ENCODE peak calls at places on chromosomes 3 and 15, in eight cellular contexts. G is keratinocyte, Y is left cardiac atrium, N is bronchial epithelial cell, I is MCF 10A, K is T-helper 2 cell, E is SK-N-DZ, D is EL. C is an unnamed sample.

GRCh38 chr3:45597166-45597565 is 2.6 kb downstream of the LIMD1 start:
- DNase-seq in E (no peak), N (no peak), D (peak), K (no peak), Y (peak), I (no peak), G (no peak), C (no peak)

GRCh38 chr15:76060098-76060989 is 559 bp downstream of the TMEM266 start:
- DNase-seq in N (no peak), D (no peak), E (no peak), Y (no peak), I (no peak), K (no peak), G (no peak), C (no peak)

GRCh38 chr3:134754768-134755559 is 40.1 kb upstream of the EPHB1 start:
- DNase-seq in Y (peak), G (no peak), E (peak), N (peak), D (peak), I (peak), K (no peak), C (peak)

GRCh38 chr3:136753112-136753939 is 1.1 kb upstream of the STAG1 start:
- DNase-seq in Y (no peak), D (peak), G (no peak), N (no peak), I (peak), E (no peak), K (no peak), C (peak)

GRCh38 chr3:62355703-62356102 is 17.6 kb downstream of the FEZF2 start:
- DNase-seq in G (no peak), I (no peak), D (no peak), K (no peak), Y (no peak), N (no peak), E (no peak), C (no peak)

GRCh38 chr3:30893678-30894325 is 659 bp downstream of the GADL1 start:
- DNase-seq in G (no peak), K (no peak), D (no peak), I (no peak), Y (no peak), N (no peak), E (no peak), C (peak)

GRCh38 chr3:175226444-175226843 is 367.3 kb downstream of the NAALADL2 start:
- DNase-seq in G (no peak), E (no peak), D (no peak), Y (no peak), I (no peak), N (no peak), K (no peak), C (no peak)

GRCh38 chr15:67917037-67917436 is 77.2 kb upstream of the RNU6-1 start:
- DNase-seq in K (no peak), N (no peak), E (no peak), Y (peak), I (peak), G (no peak), D (peak), C (no peak)

GRCh38 chr3:55569033-55569518 is 82.0 kb upstream of the WNT5A start:
- DNase-seq in G (no peak), I (no peak), D (no peak), E (no peak), N (no peak), K (no peak), Y (no peak), C (no peak)

GRCh38 chr3:126049289-126050049 is 34.5 kb downstream of the SLC41A3 start:
- DNase-seq in N (no peak), E (no peak), D (no peak), Y (no peak), G (no peak), I (no peak), K (no peak), C (no peak)

GRCh38 chr15:83282859-83283812 is 1.3 kb downstream of the BNC1 start:
- DNase-seq in I (peak), K (no peak), E (peak), Y (peak), N (no peak), D (peak), G (no peak), C (no peak)

GRCh38 chr3:3110299-3110630 is at the start of gene IL5RA:
- DNase-seq in G (no peak), E (peak), Y (no peak), N (peak), I (no peak), D (no peak), K (no peak), C (no peak)

GRCh38 chr3:184011937-184012889 is 5.5 kb downstream of the ABCC5 start:
- DNase-seq in E (no peak), K (no peak), N (no peak), Y (no peak), I (no peak), G (no peak), D (no peak), C (no peak)

GRCh38 chr15:64600794-64601193 is 140.4 kb downstream of the ZNF609 start:
- DNase-seq in E (no peak), I (no peak), K (no peak), G (no peak), Y (no peak), N (no peak), D (no peak), C (no peak)

GRCh38 chr3:48372377-48372770 is 355 bp downstream of the FBXW12 start:
- DNase-seq in I (no peak), K (no peak), G (no peak), E (no peak), N (no peak), D (no peak), Y (no peak), C (no peak)

GRCh38 chr15:41944313-41944940 is 27.9 kb downstream of the EHD4 start:
- DNase-seq in I (peak), E (no peak), N (peak), Y (peak), D (peak), K (no peak), G (no peak), C (no peak)

GRCh38 chr3:73580343-73580742 is 44.4 kb downstream of the PDZRN3 start:
- DNase-seq in Y (no peak), N (peak), D (peak), I (peak), E (no peak), K (no peak), G (peak), C (no peak)

GRCh38 chr3:149376728-149377407 is 581 bp downstream of the TM4SF1 start:
- DNase-seq in I (peak), K (no peak), Y (no peak), N (no peak), D (peak), G (no peak), E (no peak), C (no peak)

GRCh38 chr3:55592572-55592971 is 105.5 kb upstream of the WNT5A start:
- DNase-seq in I (no peak), G (no peak), D (no peak), Y (no peak), N (peak), K (no peak), E (no peak), C (no peak)

GRCh38 chr15:59894835-59895234 is 109.3 kb upstream of the FOXB1 start:
- DNase-seq in N (no peak), Y (no peak), K (no peak), G (no peak), E (no peak), I (peak), D (no peak), C (no peak)

GRCh38 chr3:181292984-181293383 is 303.4 kb upstream of the DNAJC19 start:
- DNase-seq in K (no peak), I (peak), N (peak), Y (no peak), E (no peak), G (no peak), D (no peak), C (no peak)